ENCODE peak calls at places on chromosomes 13 and 19, in eight cellular contexts. I, R, W, S, H, Z, P and K are unnamed samples. For H3K36me3, the result is how much of the 10 kb centered on the place peaks cover.

GRCh38 chr13:42875448-42876269 is 94.3 kb downstream of the FAM216B start:
- DNase-seq in Z (no peak), P (peak), S (no peak), R (no peak), I (no peak), H (no peak), W (no peak), K (no peak)

GRCh38 chr13:78319101-78319627 is 284.2 kb downstream of the POU4F1 start:
- DNase-seq in R (no peak), S (no peak), Z (no peak), H (no peak), I (no peak), W (no peak), P (no peak), K (no peak)

GRCh38 chr13:79741006-79741405 is 260.1 kb downstream of the NDFIP2 start:
- DNase-seq in Z (no peak), P (no peak), R (no peak), H (no peak), I (peak), S (no peak), W (peak), K (no peak)

GRCh38 chr13:83709751-83710515 is 172.3 kb downstream of the SLITRK1 start:
- DNase-seq in P (no peak), H (no peak), S (no peak), R (no peak), Z (no peak), W (no peak), I (no peak), K (no peak)

GRCh38 chr19:13079542-13079986 is 23.1 kb downstream of the LYL1 start:
- DNase-seq in P (no peak), R (no peak), S (no peak), Z (no peak), W (no peak), H (peak), I (peak), K (no peak)

GRCh38 chr13:43300817-43301216 is 277.4 kb downstream of the DNAJC15 start:
- DNase-seq in R (no peak), W (no peak), S (no peak), Z (no peak), I (peak), P (no peak), H (no peak), K (no peak)

GRCh38 chr19:14540741-14541525 is 11.5 kb downstream of the TECR start:
- DNase-seq in Z (no peak), H (no peak), W (no peak), P (no peak), I (no peak), S (no peak), R (no peak), K (no peak)

GRCh38 chr13:101706651-101707050 is 254.2 kb downstream of the ITGBL1 start:
- DNase-seq in P (no peak), W (no peak), I (peak), Z (peak), H (no peak), S (no peak), R (no peak), K (no peak)

GRCh38 chr19:55384576-55385235 is 614 bp upstream of the TMEM238 start:
- DNase-seq in Z (no peak), H (no peak), W (no peak), P (peak), S (peak), R (no peak), I (no peak), K (peak)

GRCh38 chr13:64847767-64848166 is 2382.4 kb downstream of the PCDH9 start:
- DNase-seq in R (no peak), I (no peak), W (no peak), S (no peak), P (no peak), Z (no peak), H (no peak), K (no peak)

GRCh38 chr19:38266981-38267597 is 2.7 kb downstream of the SPINT2 start:
- DNase-seq in Z (no peak), H (no peak), R (no peak), I (peak), P (no peak), S (no peak), W (peak), K (no peak)

GRCh38 chr13:97255515-97255999 is 33.4 kb downstream of the MBNL2 start:
- DNase-seq in W (no peak), R (no peak), P (no peak), I (no peak), Z (no peak), H (no peak), S (no peak), K (no peak)

GRCh38 chr13:32528358-32528757 is 10.2 kb downstream of the N4BP2L2 start:
- DNase-seq in H (no peak), Z (no peak), W (no peak), R (no peak), P (no peak), S (no peak), I (no peak), K (no peak)

GRCh38 chr19:58351996-58352755 is 1.1 kb downstream of the A1BG start:
- DNase-seq in W (no peak), H (no peak), I (no peak), P (no peak), Z (no peak), S (no peak), R (no peak), K (no peak)

GRCh38 chr13:48804836-48805601 is 151.3 kb downstream of the CYSLTR2 start:
- DNase-seq in H (no peak), P (no peak), S (no peak), W (no peak), Z (no peak), R (no peak), I (no peak), K (no peak)

GRCh38 chr19:46972301-46972700 is 47.3 kb upstream of the NPAS1 start:
- DNase-seq in Z (no peak), I (no peak), P (no peak), R (no peak), W (no peak), H (peak), S (no peak), K (no peak)
- H3K36me3 ChIP-seq in Z (under half), I (under half), P (under half), R (under half), W (under half), H (under half), S (under half), K (under half)

GRCh38 chr13:29511980-29512379 is 83.5 kb downstream of the SLC7A1 start:
- DNase-seq in W (peak), R (no peak), Z (no peak), I (no peak), P (no peak), S (no peak), H (peak), K (no peak)

GRCh38 chr13:29513981-29514719 is 81.3 kb downstream of the SLC7A1 start:
- DNase-seq in Z (no peak), R (no peak), I (no peak), H (peak), P (no peak), S (no peak), W (peak), K (no peak)

GRCh38 chr13:29511439-29511814 is 84.1 kb downstream of the SLC7A1 start:
- DNase-seq in Z (no peak), P (no peak), H (no peak), S (no peak), R (no peak), I (no peak), W (peak), K (no peak)

GRCh38 chr13:29514720-29515310 is 80.7 kb downstream of the SLC7A1 start:
- DNase-seq in R (no peak), P (no peak), I (no peak), S (no peak), H (no peak), W (no peak), Z (no peak), K (no peak)

GRCh38 chr13:29513002-29513980 is 82.2 kb downstream of the SLC7A1 start:
- DNase-seq in R (no peak), Z (no peak), P (no peak), H (peak), S (no peak), W (peak), I (no peak), K (no peak)
- H3K36me3 ChIP-seq in R (under half), Z (half or more), P (under half), H (under half), S (half or more), W (under half), I (half or more), K (under half)

GRCh38 chr13:20015763-20016162 is 57.2 kb downstream of the ZMYM2 start:
- DNase-seq in S (no peak), I (no peak), H (no peak), W (no peak), P (no peak), Z (no peak), R (no peak), K (no peak)
- H3K36me3 ChIP-seq in S (half or more), I (half or more), H (under half), W (under half), P (under half), Z (under half), R (under half), K (under half)

DNA sequence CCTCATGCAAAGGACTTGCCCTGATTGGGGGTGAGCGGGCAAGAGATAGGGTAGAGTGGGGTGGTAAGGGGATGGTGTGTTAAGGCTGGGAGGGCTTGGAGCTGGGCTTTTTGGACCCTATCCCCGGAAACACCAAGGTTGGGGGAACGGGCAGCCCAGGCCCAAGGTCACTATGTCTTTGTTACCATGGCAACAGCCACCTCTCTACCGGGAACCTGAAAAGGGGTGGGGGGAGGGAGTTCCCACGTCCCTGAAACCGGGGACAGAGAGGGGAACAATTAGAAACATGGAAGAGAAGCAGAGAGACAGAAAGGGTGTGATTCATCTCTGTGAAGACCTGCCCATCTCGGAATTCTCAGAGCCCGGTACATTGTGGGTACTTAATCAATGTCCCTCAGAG is 6.7 kb upstream of the LRFN1 start:
- DNase-seq in S (no peak), R (no peak), W (no peak), P (peak), H (no peak), Z (no peak), I (no peak), K (no peak)
- H3K36me3 ChIP-seq in S (under half), R (under half), W (under half), P (under half), H (under half), Z (under half), I (under half), K (under half)

DNA sequence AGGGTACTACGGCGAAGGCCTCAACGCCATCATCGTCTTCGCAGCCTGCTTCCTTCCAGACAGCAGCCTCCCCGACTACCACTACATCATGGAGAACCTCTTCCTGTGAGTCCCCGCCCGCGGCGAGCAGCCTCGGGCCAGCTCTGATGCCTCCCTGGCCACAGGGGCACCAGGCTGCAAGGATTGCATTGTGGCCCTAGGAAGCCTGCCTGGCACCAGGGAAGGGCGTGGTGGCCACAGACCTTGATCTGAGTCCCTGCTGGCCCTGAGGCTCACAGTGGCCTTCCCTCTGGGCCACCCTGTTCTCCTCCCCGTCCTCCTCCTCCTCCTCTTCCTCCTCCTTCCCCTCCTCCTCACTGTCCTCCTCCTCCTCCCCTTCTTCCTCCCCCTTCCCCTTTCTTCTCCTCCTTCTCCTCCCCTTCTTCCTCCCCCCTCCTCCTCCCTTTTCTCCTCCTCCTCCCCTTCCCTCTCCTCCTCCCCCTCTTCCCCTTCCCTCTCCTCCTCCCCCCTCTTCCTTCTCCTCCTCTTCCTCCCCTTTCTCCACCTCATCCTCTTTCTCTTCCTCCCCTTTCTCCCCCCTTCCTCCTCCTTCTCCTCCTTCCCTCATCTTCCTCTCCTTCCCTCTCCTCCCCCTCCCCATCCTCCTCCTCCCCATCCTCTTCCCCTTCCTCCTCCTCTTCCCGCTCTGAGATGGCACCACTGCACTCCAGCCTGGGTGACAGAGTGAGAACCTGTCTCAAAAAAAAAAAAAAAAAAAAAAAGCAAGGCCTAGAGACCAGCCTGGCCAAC is 24.4 kb upstream of the NMRK2 start:
- DNase-seq in R (no peak), W (no peak), Z (no peak), I (no peak), H (no peak), S (no peak), P (no peak), K (no peak)
- H3K36me3 ChIP-seq in R (under half), W (under half), Z (under half), I (under half), H (under half), S (under half), P (under half), K (under half)

DNA sequence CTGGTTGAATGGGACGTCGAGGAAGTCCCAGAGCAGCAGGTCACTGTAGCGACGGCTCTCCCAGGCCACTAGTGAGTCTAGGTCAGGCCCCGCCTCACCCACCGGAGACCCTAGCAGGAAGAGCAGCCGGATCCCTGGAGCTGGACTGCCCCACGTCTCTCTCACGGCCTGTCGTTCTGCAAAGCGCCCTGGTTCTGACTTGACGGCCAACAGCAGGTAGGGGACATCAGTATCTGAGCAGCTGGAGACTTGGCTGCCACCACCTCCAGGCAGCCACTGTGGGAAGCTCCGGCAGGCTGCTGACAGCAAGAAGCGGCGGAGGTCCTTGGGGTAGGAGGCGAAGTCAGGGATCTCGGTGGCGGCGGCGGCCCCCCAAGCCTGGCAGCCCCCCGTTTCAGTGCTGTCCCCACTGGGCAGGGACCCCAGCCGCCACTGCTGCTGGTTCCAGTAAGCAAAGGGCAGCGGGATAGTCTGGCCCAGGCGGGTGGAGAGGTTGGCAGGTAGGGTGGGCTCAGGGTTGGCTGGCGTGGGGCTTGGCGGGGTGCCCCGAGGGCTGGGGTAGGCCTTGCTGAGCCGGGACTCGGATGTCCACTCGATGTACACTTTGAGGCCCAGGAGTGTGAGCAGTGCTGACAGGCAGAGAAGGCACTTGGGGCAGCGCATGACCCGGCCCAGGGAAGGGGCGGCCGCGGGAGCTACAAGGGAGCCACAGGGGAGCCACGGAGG is 895 bp downstream of the B3GNT8 start:
- DNase-seq in Z (no peak), W (no peak), S (no peak), R (no peak), P (no peak), I (no peak), H (no peak), K (no peak)
- H3K36me3 ChIP-seq in Z (under half), W (under half), S (under half), R (under half), P (under half), I (under half), H (half or more), K (under half)

GRCh38 chr19:2047076-2047448 is 4.0 kb downstream of the MKNK2 start:
- DNase-seq in R (no peak), W (peak), H (no peak), Z (no peak), P (no peak), I (no peak), S (no peak), K (peak)
- H3K36me3 ChIP-seq in R (under half), W (under half), H (half or more), Z (half or more), P (under half), I (half or more), S (half or more), K (under half)

GRCh38 chr19:32373614-32374295 is 28.3 kb downstream of the ZNF507 start:
- DNase-seq in P (no peak), W (peak), S (no peak), Z (peak), I (peak), R (no peak), H (no peak), K (no peak)
- H3K36me3 ChIP-seq in P (under half), W (under half), S (half or more), Z (half or more), I (under half), R (under half), H (under half), K (under half)

DNA sequence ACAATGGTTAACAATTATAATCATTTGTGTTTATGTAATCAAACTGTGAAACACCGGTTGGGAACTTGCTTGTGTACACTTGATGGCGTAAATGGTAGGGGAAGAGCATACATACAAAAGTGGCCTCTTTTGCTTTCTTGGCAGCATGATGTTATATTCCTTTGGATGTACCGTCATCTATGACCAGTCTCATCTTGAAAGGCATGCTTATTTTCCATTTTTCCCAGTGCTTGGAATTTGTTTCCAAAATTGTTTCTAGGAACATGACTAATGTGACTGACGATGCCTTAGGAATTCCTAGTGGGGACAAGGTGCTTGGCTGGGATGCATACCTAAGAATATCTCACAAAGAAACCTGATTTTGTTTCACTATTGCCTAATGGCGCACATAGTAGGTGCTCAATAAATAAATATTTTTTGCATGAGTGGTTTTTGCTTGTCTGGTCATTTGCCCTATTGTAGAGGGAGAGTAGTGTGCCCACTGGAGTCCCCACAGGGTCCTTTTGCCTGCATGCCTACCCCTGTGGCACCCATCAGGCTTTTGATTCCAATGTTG is 45.5 kb downstream of the SAE1 start:
- DNase-seq in Z (no peak), S (no peak), R (no peak), P (no peak), H (no peak), I (peak), W (no peak), K (no peak)
- H3K36me3 ChIP-seq in Z (half or more), S (half or more), R (under half), P (half or more), H (half or more), I (under half), W (under half), K (under half)